ENCODE peak calls at places on chromosomes 2 and 18, in nine cellular contexts. T, X, W, E, A, H, B, F and Y are unnamed samples.

GRCh38 chr2:9251154-9252001 is 44.8 kb downstream of the ASAP2 start:
- DNase-seq in F (peak), E (peak), A (no peak), X (peak), T (no peak), W (no peak), H (no peak), B (no peak), Y (no peak)

GRCh38 chr2:238489431-238489830 is 62.7 kb downstream of the ASB1 start:
- DNase-seq in H (no peak), W (no peak), B (no peak), A (no peak), F (no peak), T (no peak), X (no peak), E (no peak), Y (no peak)

GRCh38 chr2:871175-871727 is 79.4 kb upstream of the SNTG2 start:
- DNase-seq in H (no peak), B (no peak), W (no peak), X (no peak), F (no peak), E (no peak), T (no peak), A (no peak), Y (no peak)

GRCh38 chr2:188319845-188320244 is 28.2 kb downstream of the GULP1 start:
- DNase-seq in F (no peak), W (no peak), A (no peak), H (no peak), X (no peak), T (no peak), E (no peak), B (no peak), Y (no peak)

GRCh38 chr2:30865892-30866681 is 58.8 kb upstream of the CAPN13 start:
- DNase-seq in W (no peak), A (no peak), H (no peak), E (no peak), B (no peak), T (no peak), X (no peak), F (no peak), Y (no peak)

GRCh38 chr2:217456016-217456415 is 546.8 kb downstream of the TNS1 start:
- DNase-seq in X (peak), T (no peak), B (no peak), F (no peak), H (no peak), E (no peak), A (no peak), W (no peak), Y (no peak)

GRCh38 chr18:55228191-55228590 is 268.9 kb upstream of the CCDC68 start:
- DNase-seq in H (no peak), T (no peak), E (no peak), B (no peak), X (peak), W (no peak), F (no peak), A (no peak), Y (no peak)

GRCh38 chr18:9029131-9029530 is 73.4 kb upstream of the NDUFV2 start:
- DNase-seq in H (no peak), W (no peak), B (no peak), F (no peak), A (no peak), E (no peak), X (peak), T (no peak), Y (no peak)

GRCh38 chr2:209431701-209432100 is 7.9 kb downstream of the MAP2 start:
- DNase-seq in W (no peak), F (no peak), E (peak), A (no peak), T (no peak), B (no peak), H (no peak), X (peak), Y (no peak)

GRCh38 chr2:74831693-74832530 is 2.0 kb upstream of the HK2 start:
- DNase-seq in E (no peak), H (no peak), X (peak), T (no peak), A (no peak), W (no peak), F (no peak), B (no peak), Y (no peak)

GRCh38 chr2:33859791-33860461 is 260.8 kb upstream of the FAM98A start:
- DNase-seq in E (no peak), A (no peak), B (no peak), H (no peak), T (no peak), F (no peak), X (peak), W (no peak), Y (no peak)

GRCh38 chr2:165877565-165878550 is 75.7 kb downstream of the TTC21B start:
- DNase-seq in F (no peak), E (no peak), T (no peak), B (no peak), A (no peak), W (no peak), H (no peak), X (peak), Y (no peak)

GRCh38 chr2:165872101-165872791 is 78.2 kb upstream of the GALNT3 start:
- DNase-seq in E (no peak), B (no peak), W (no peak), T (no peak), F (no peak), X (peak), H (no peak), A (no peak), Y (no peak)

GRCh38 chr2:165876269-165876668 is 77.3 kb downstream of the TTC21B start:
- DNase-seq in H (no peak), B (no peak), A (no peak), E (no peak), W (no peak), X (no peak), T (no peak), F (no peak), Y (no peak)

GRCh38 chr2:165874445-165875039 is 79.0 kb downstream of the TTC21B start:
- DNase-seq in F (no peak), T (peak), H (no peak), W (no peak), E (no peak), A (peak), X (peak), B (no peak), Y (no peak)

GRCh38 chr2:165876712-165877111 is 76.9 kb downstream of the TTC21B start:
- DNase-seq in T (no peak), F (no peak), W (no peak), A (no peak), H (no peak), X (peak), B (no peak), E (no peak), Y (no peak)
- H3K27ac ChIP-seq in T (no peak), F (no peak), W (no peak), A (no peak), H (no peak), X (no peak), B (no peak), E (no peak), Y (no peak)

DNA sequence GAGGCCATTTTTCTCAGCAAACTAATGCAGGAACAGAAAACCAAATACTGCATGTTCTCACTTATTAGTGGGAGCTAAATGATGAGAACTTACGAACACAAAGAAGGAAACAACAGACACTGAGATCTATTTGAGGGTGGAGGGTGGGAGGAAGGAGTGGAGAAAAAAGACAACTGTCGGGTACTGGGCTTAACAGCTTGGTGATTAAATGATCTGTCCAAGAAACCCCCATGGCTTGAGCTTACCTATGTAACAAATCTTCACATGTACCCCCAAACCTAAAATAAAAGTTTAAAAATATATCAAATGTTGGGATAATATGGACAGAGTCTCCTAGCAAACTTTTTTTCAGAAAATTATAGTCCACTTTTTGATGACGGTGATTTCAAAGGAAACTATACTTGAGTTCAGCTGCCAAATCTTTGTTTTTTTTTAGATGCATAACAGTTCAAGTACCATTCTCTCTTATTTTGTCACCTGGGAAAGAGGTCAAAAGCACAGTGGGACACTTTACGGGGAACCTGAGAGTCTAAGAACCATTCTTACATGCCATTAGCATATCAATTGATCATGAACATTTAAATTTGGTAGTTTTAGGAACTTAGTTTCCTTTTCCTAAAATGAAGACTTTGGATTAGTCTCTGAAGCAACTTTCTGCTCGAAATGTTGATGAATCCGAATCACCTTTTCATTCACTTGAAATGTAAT is 835.0 kb downstream of the NRXN1 start:
- DNase-seq in T (no peak), B (no peak), F (no peak), W (no peak), E (no peak), X (no peak), A (no peak), H (no peak), Y (no peak)
- H3K27ac ChIP-seq in T (no peak), B (no peak), F (no peak), W (no peak), E (no peak), X (no peak), A (no peak), H (no peak), Y (no peak)

GRCh38 chr18:59752666-59753065 is 55.4 kb upstream of the CCBE1 start:
- DNase-seq in H (no peak), E (no peak), F (no peak), A (no peak), X (peak), T (no peak), W (no peak), B (no peak), Y (no peak)
- H3K27ac ChIP-seq in H (no peak), E (no peak), F (no peak), A (no peak), X (peak), T (no peak), W (no peak), B (no peak), Y (no peak)

GRCh38 chr2:26765475-26766200 is 1.6 kb downstream of the SLC35F6 start:
- DNase-seq in T (no peak), W (no peak), A (no peak), E (no peak), H (no peak), B (no peak), F (no peak), X (no peak), Y (no peak)
- H3K27ac ChIP-seq in T (no peak), W (peak), A (peak), E (peak), H (no peak), B (peak), F (no peak), X (peak), Y (peak)

DNA sequence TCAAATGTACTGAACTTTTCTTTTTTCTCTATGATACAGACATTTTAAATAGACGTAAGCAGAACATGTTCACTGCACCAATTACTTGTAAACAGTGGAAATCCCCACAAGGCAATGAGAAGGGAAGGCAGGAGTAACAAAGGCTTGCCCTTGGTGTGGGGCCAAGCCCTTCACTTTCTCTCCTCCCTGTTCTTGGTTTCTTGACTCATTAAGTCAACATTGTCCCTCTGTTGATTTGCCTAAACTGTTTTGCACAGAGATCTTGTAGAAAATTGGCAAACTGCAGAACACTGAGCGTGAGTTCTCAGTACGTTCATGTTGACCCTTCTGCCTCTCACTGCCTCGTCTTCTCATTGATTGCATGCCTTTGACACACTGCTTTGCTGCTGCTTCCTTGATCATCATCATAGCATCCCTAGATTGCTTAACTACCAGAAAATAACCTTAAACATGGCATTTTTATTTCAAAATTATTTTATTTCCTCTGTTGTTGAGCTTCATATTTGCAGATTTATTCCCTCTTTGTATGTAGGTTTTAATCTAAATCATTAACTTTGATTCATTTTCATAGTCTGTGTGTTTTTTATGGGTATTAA is 257.7 kb downstream of the PTGR3 start:
- DNase-seq in H (peak), F (peak), A (no peak), T (no peak), X (peak), B (no peak), E (peak), W (peak), Y (peak)
- H3K27ac ChIP-seq in H (peak), F (no peak), A (no peak), T (no peak), X (no peak), B (no peak), E (no peak), W (no peak), Y (peak)

GRCh38 chr2:199602271-199602895 is 144.6 kb upstream of the SATB2 start:
- DNase-seq in A (no peak), H (no peak), T (peak), E (no peak), F (no peak), X (peak), W (no peak), B (no peak), Y (no peak)
- H3K27ac ChIP-seq in A (no peak), H (no peak), T (no peak), E (no peak), F (no peak), X (no peak), W (no peak), B (no peak), Y (no peak)

GRCh38 chr18:76519156-76519549 is 24.1 kb upstream of the ZNF516 start:
- DNase-seq in A (no peak), W (no peak), T (no peak), F (no peak), H (no peak), X (peak), B (no peak), E (no peak), Y (no peak)

GRCh38 chr18:76518073-76518472 is 23.0 kb upstream of the ZNF516 start:
- DNase-seq in X (peak), E (no peak), F (no peak), A (no peak), W (no peak), T (no peak), B (no peak), H (no peak), Y (no peak)

GRCh38 chr18:76521367-76521766 is 26.3 kb upstream of the ZNF516 start:
- DNase-seq in E (no peak), H (no peak), B (no peak), A (no peak), F (no peak), W (no peak), X (no peak), T (no peak), Y (no peak)

GRCh38 chr18:76522104-76522503 is 27.1 kb upstream of the ZNF516 start:
- DNase-seq in B (no peak), H (no peak), X (peak), A (no peak), T (no peak), W (no peak), E (no peak), F (peak), Y (no peak)

GRCh38 chr18:76518543-76519155 is 23.6 kb upstream of the ZNF516 start:
- DNase-seq in H (no peak), W (peak), A (no peak), E (no peak), F (peak), T (no peak), B (peak), X (peak), Y (peak)
- H3K27ac ChIP-seq in H (no peak), W (peak), A (no peak), E (no peak), F (no peak), T (no peak), B (no peak), X (peak), Y (no peak)

GRCh38 chr2:88660622-88661021 is 30.9 kb upstream of the RPIA start:
- DNase-seq in T (no peak), F (no peak), E (no peak), W (no peak), X (no peak), B (no peak), A (no peak), H (no peak), Y (no peak)
- H3K27ac ChIP-seq in T (no peak), F (no peak), E (no peak), W (peak), X (no peak), B (no peak), A (no peak), H (no peak), Y (no peak)